ENCODE peak calls at places on chromosome 19, in six cellular contexts. One of them, this sample, is unnamed.
A peak's percentile ranks its signal among the peaks of the same experiment; 100 is the strongest.

GRCh38 chr19:21940684-21941083 is 70.1 kb downstream of the ZNF208 start:
- DNase-seq in AG09319: no peak
- DNase-seq in fibroblast of lung: no peak
- DNase-seq in OCI-LY7: no peak
- DNase-seq in body of pancreas: no peak
- DNase-seq in foreskin fibroblast: no peak
- DNase-seq in this sample: no peak

GRCh38 chr19:23273022-23273593 is 22.9 kb upstream of the ZNF724 start:
- DNase-seq in OCI-LY7: peak; percentile 51
- DNase-seq in fibroblast of lung: no peak
- DNase-seq in AG09319: no peak
- DNase-seq in body of pancreas: no peak
- DNase-seq in foreskin fibroblast: no peak
- DNase-seq in this sample: no peak

GRCh38 chr19:40592170-40592569 is 9.0 kb upstream of the LTBP4 start:
- DNase-seq in foreskin fibroblast: peak; percentile 67
- DNase-seq in fibroblast of lung: peak; percentile 60
- DNase-seq in OCI-LY7: peak; percentile 79
- DNase-seq in body of pancreas: peak; percentile 16
- DNase-seq in AG09319: no peak
- DNase-seq in this sample: no peak

GRCh38 chr19:16111909-16112752 is 442 bp downstream of the RAB8A start:
- DNase-seq in AG09319: no peak
- DNase-seq in fibroblast of lung: no peak
- DNase-seq in foreskin fibroblast: no peak
- DNase-seq in OCI-LY7: no peak
- DNase-seq in body of pancreas: no peak
- DNase-seq in this sample: no peak

GRCh38 chr19:10560154-10560553 is 5.7 kb downstream of the KRI1 start:
- DNase-seq in body of pancreas: no peak
- DNase-seq in OCI-LY7: no peak
- DNase-seq in AG09319: no peak
- DNase-seq in fibroblast of lung: no peak
- DNase-seq in foreskin fibroblast: no peak
- DNase-seq in this sample: no peak

GRCh38 chr19:7549749-7550148 is 14.2 kb downstream of the PNPLA6 start:
- DNase-seq in foreskin fibroblast: no peak
- DNase-seq in fibroblast of lung: no peak
- DNase-seq in body of pancreas: no peak
- DNase-seq in AG09319: no peak
- DNase-seq in OCI-LY7: no peak
- DNase-seq in this sample: no peak

GRCh38 chr19:56403261-56403660 is 871 bp upstream of the ZNF583 start:
- DNase-seq in OCI-LY7: no peak
- DNase-seq in AG09319: no peak
- DNase-seq in body of pancreas: no peak
- DNase-seq in foreskin fibroblast: peak; percentile 30
- DNase-seq in fibroblast of lung: peak; percentile 14
- DNase-seq in this sample: no peak

GRCh38 chr19:46913852-46914430 is 53.1 kb downstream of the ARHGAP35 start:
- DNase-seq in fibroblast of lung: peak; percentile 52
- DNase-seq in body of pancreas: no peak
- DNase-seq in AG09319: no peak
- DNase-seq in OCI-LY7: peak; percentile 35
- DNase-seq in foreskin fibroblast: peak; percentile 44
- DNase-seq in this sample: no peak

GRCh38 chr19:4029247-4029614 is 21.7 kb downstream of the PIAS4 start:
- DNase-seq in OCI-LY7: no peak
- DNase-seq in AG09319: no peak
- DNase-seq in foreskin fibroblast: no peak
- DNase-seq in body of pancreas: no peak
- DNase-seq in fibroblast of lung: no peak
- DNase-seq in this sample: no peak

GRCh38 chr19:51294211-51294976 is 17.1 kb upstream of the IGLON5 start:
- DNase-seq in AG09319: no peak
- DNase-seq in fibroblast of lung: no peak
- DNase-seq in OCI-LY7: no peak
- DNase-seq in body of pancreas: no peak
- DNase-seq in foreskin fibroblast: no peak
- DNase-seq in this sample: no peak

GRCh38 chr19:51295382-51296126 is 15.9 kb upstream of the IGLON5 start:
- DNase-seq in AG09319: no peak
- DNase-seq in foreskin fibroblast: no peak
- DNase-seq in OCI-LY7: no peak
- DNase-seq in body of pancreas: no peak
- DNase-seq in fibroblast of lung: no peak
- DNase-seq in this sample: no peak

GRCh38 chr19:51294977-51295375 is 16.5 kb upstream of the IGLON5 start:
- DNase-seq in foreskin fibroblast: no peak
- DNase-seq in fibroblast of lung: no peak
- DNase-seq in body of pancreas: no peak
- DNase-seq in AG09319: no peak
- DNase-seq in OCI-LY7: no peak
- DNase-seq in this sample: no peak

GRCh38 chr19:51293571-51294210 is 17.8 kb upstream of the IGLON5 start:
- DNase-seq in foreskin fibroblast: no peak
- DNase-seq in fibroblast of lung: no peak
- DNase-seq in AG09319: no peak
- DNase-seq in OCI-LY7: no peak
- DNase-seq in body of pancreas: no peak
- DNase-seq in this sample: no peak

DNA sequence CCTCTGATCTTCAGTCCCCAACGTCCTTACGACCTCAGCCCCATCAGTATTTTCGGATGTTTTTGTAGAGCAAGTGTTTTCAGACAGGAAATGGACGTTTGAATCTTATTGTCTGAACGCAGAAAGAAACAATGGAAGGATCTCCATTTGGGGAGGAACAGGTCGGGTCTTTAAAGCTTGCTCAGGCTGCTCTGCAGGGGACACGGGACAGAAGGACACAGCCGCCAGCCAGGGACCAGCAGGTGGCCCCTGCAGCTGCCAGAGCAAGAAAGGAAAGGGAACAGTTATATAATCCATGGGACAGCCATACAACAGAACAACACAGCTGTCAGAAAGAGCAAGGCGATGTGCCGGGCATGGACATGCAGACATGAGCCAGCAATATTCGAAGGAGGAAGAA is 18.5 kb upstream of the IGLON5 start:
- DNase-seq in AG09319: no peak
- DNase-seq in foreskin fibroblast: no peak
- DNase-seq in OCI-LY7: no peak
- DNase-seq in body of pancreas: no peak
- DNase-seq in fibroblast of lung: no peak
- DNase-seq in this sample: no peak
- TF ChIP-seq CTCF in AG09319: no peak
- TF ChIP-seq CTCF in foreskin fibroblast: no peak
- TF ChIP-seq CTCF in OCI-LY7: no peak
- TF ChIP-seq CTCF in body of pancreas: no peak
- TF ChIP-seq CTCF in fibroblast of lung: no peak
- TF ChIP-seq CTCF in this sample: no peak

GRCh38 chr19:30076101-30076551 is 134.1 kb downstream of the URI1 start:
- DNase-seq in foreskin fibroblast: no peak
- DNase-seq in body of pancreas: no peak
- DNase-seq in fibroblast of lung: no peak
- DNase-seq in OCI-LY7: no peak
- DNase-seq in AG09319: no peak
- DNase-seq in this sample: no peak
- TF ChIP-seq CTCF in foreskin fibroblast: no peak
- TF ChIP-seq CTCF in body of pancreas: no peak
- TF ChIP-seq CTCF in fibroblast of lung: no peak
- TF ChIP-seq CTCF in OCI-LY7: no peak
- TF ChIP-seq CTCF in AG09319: no peak
- TF ChIP-seq CTCF in this sample: no peak

GRCh38 chr19:49912965-49913685 is 15.9 kb upstream of the ATF5 start:
- DNase-seq in fibroblast of lung: no peak
- DNase-seq in AG09319: no peak
- DNase-seq in body of pancreas: no peak
- DNase-seq in foreskin fibroblast: no peak
- DNase-seq in OCI-LY7: no peak
- DNase-seq in this sample: no peak
- TF ChIP-seq CTCF in fibroblast of lung: no peak
- TF ChIP-seq CTCF in AG09319: no peak
- TF ChIP-seq CTCF in body of pancreas: no peak
- TF ChIP-seq CTCF in foreskin fibroblast: no peak
- TF ChIP-seq CTCF in OCI-LY7: peak; percentile 54
- TF ChIP-seq CTCF in this sample: no peak

GRCh38 chr19:45505151-45505995 is 1.9 kb upstream of the VASP start:
- DNase-seq in fibroblast of lung: no peak
- DNase-seq in body of pancreas: no peak
- DNase-seq in OCI-LY7: no peak
- DNase-seq in AG09319: no peak
- DNase-seq in foreskin fibroblast: peak; percentile 73
- DNase-seq in this sample: no peak

GRCh38 chr19:45505996-45506245 is 1.4 kb upstream of the VASP start:
- DNase-seq in body of pancreas: no peak
- DNase-seq in fibroblast of lung: no peak
- DNase-seq in foreskin fibroblast: no peak
- DNase-seq in AG09319: no peak
- DNase-seq in OCI-LY7: no peak
- DNase-seq in this sample: no peak

GRCh38 chr19:45507864-45508680 is 793 bp downstream of the VASP start:
- DNase-seq in foreskin fibroblast: peak; percentile 61
- DNase-seq in OCI-LY7: peak; percentile 73
- DNase-seq in body of pancreas: peak; percentile 66
- DNase-seq in AG09319: no peak
- DNase-seq in fibroblast of lung: no peak
- DNase-seq in this sample: no peak

GRCh38 chr19:45506991-45507863 is at the start of gene VASP:
- DNase-seq in OCI-LY7: peak; percentile 94
- DNase-seq in body of pancreas: peak; percentile 91
- DNase-seq in fibroblast of lung: peak; percentile 79
- DNase-seq in foreskin fibroblast: peak; percentile 93
- DNase-seq in AG09319: no peak
- DNase-seq in this sample: peak; percentile 82

GRCh38 chr19:45506246-45506990 is 861 bp upstream of the VASP start:
- DNase-seq in OCI-LY7: peak; percentile 97
- DNase-seq in foreskin fibroblast: peak; percentile 96
- DNase-seq in body of pancreas: peak; percentile 96
- DNase-seq in AG09319: peak; percentile 51
- DNase-seq in fibroblast of lung: peak; percentile 87
- DNase-seq in this sample: peak; percentile 87
- TF ChIP-seq CTCF in OCI-LY7: peak; percentile 85
- TF ChIP-seq CTCF in foreskin fibroblast: peak; percentile 38
- TF ChIP-seq CTCF in body of pancreas: peak; percentile 28
- TF ChIP-seq CTCF in AG09319: peak; percentile 63
- TF ChIP-seq CTCF in fibroblast of lung: peak; percentile 48
- TF ChIP-seq CTCF in this sample: no peak

This sample was measured in omental fat pad.